ENCODE peak calls at places on chromosomes 6 and 20, in nine cellular contexts. V, E, L, X, Q, W, H, B and A are unnamed samples.
A peak's percentile ranks its signal among the peaks of the same experiment; 100 is the strongest.

GRCh38 chr6:16163535-16164300 is 34.8 kb downstream of the MYLIP start:
- DNase-seq in V (no peak), E (no peak), L (no peak), X (no peak), Q (no peak), W (peak; percentile 27), H (no peak), B (no peak), A (no peak)

GRCh38 chr6:15800821-15801617 is 138.2 kb upstream of the DTNBP1 start:
- DNase-seq in V (no peak), E (no peak), L (no peak), X (no peak), Q (no peak), W (no peak), H (no peak), B (no peak), A (no peak)

GRCh38 chr6:166635146-166635545 is 8.1 kb upstream of the RPS6KA2 start:
- DNase-seq in V (no peak), E (no peak), L (no peak), X (no peak), Q (no peak), W (peak; percentile 30), H (no peak), B (no peak), A (no peak)

GRCh38 chr6:3422457-3422816 is 34.4 kb downstream of the SLC22A23 start:
- DNase-seq in V (no peak), E (no peak), L (no peak), X (no peak), Q (no peak), W (no peak), H (no peak), B (no peak), A (no peak)

GRCh38 chr20:58086763-58087566 is 141.5 kb downstream of the ANKRD60 start:
- DNase-seq in V (no peak), E (no peak), L (no peak), X (peak; percentile 30), Q (peak; percentile 6), W (peak; percentile 51), H (peak; percentile 53), B (peak; percentile 42), A (peak; percentile 1)

GRCh38 chr20:43925786-43926185 is 11.1 kb downstream of the TOX2 start:
- DNase-seq in V (no peak), E (no peak), L (no peak), X (peak; percentile 29), Q (no peak), W (peak; percentile 59), H (no peak), B (no peak), A (no peak)

GRCh38 chr6:119978274-119978889 is 628.8 kb upstream of the MAN1A1 start:
- DNase-seq in V (no peak), E (no peak), L (no peak), X (no peak), Q (no peak), W (peak; percentile 22), H (no peak), B (peak; percentile 46), A (no peak)

GRCh38 chr6:137950581-137950980 is 83.5 kb downstream of the TNFAIP3 start:
- DNase-seq in V (no peak), E (no peak), L (no peak), X (no peak), Q (no peak), W (no peak), H (no peak), B (peak; percentile 82), A (no peak)

GRCh38 chr6:116881236-116881635 is 4.2 kb downstream of the RFX6 start:
- DNase-seq in V (no peak), E (no peak), L (no peak), X (no peak), Q (no peak), W (no peak), H (no peak), B (no peak), A (no peak)

GRCh38 chr20:10670521-10671220 is 3.1 kb downstream of the JAG1 start:
- DNase-seq in V (no peak), E (no peak), L (no peak), X (no peak), Q (no peak), W (no peak), H (peak; percentile 32), B (peak; percentile 57), A (no peak)

GRCh38 chr20:39103732-39104131 is 141.6 kb downstream of the DHX35 start:
- DNase-seq in V (no peak), E (no peak), L (no peak), X (no peak), Q (no peak), W (peak; percentile 9), H (no peak), B (no peak), A (no peak)

GRCh38 chr6:69690986-69691385 is 105.8 kb downstream of the LMBRD1 start:
- DNase-seq in V (no peak), E (no peak), L (no peak), X (no peak), Q (no peak), W (no peak), H (no peak), B (no peak), A (no peak)

GRCh38 chr6:17987576-17988421 is at the start of gene KIF13A:
- DNase-seq in V (no peak), E (peak; percentile 15), L (peak; percentile 57), X (peak; percentile 56), Q (peak; percentile 63), W (peak; percentile 68), H (peak; percentile 50), B (peak; percentile 67), A (peak; percentile 8)